ENCODE peak calls at places on chromosomes 1 and 21, in eight cellular contexts. W, M, I, P, J, Z, S and E are unnamed samples.

GRCh38 chr21:41598561-41599511 is 90.9 kb upstream of the TMPRSS2 start:
- DNase-seq in W (no peak), M (no peak), I (no peak), P (no peak), J (no peak), Z (no peak), S (no peak), E (peak)

GRCh38 chr1:159909381-159909780 is 9.4 kb upstream of the CFAP45 start:
- DNase-seq in W (no peak), M (no peak), I (no peak), P (no peak), J (no peak), Z (no peak), S (no peak), E (no peak)

GRCh38 chr1:5005171-5005570 is 350.8 kb downstream of the AJAP1 start:
- DNase-seq in W (no peak), M (no peak), I (no peak), P (no peak), J (no peak), Z (no peak), S (no peak), E (no peak)

GRCh38 chr1:64745181-64745985 is 508 bp downstream of the RAVER2 start:
- DNase-seq in W (peak), M (peak), I (peak), P (no peak), J (no peak), Z (peak), S (peak), E (peak)

GRCh38 chr1:109796484-109797305 is 33.0 kb upstream of the EPS8L3 start:
- DNase-seq in W (no peak), M (no peak), I (no peak), P (no peak), J (no peak), Z (no peak), S (no peak), E (no peak)

GRCh38 chr1:107480548-107480947 is 339.7 kb downstream of the NTNG1 start:
- DNase-seq in W (no peak), M (no peak), I (peak), P (no peak), J (no peak), Z (peak), S (no peak), E (peak)

GRCh38 chr1:211343607-211344334 is 17.1 kb downstream of the TRAF5 start:
- DNase-seq in W (no peak), M (no peak), I (no peak), P (no peak), J (no peak), Z (no peak), S (no peak), E (peak)

GRCh38 chr21:39730418-39731107 is 14.4 kb upstream of the IGSF5 start:
- DNase-seq in W (no peak), M (no peak), I (no peak), P (no peak), J (no peak), Z (no peak), S (no peak), E (no peak)

GRCh38 chr1:246921481-246921880 is 10.3 kb downstream of the AHCTF1 start:
- DNase-seq in W (no peak), M (no peak), I (no peak), P (no peak), J (peak), Z (no peak), S (no peak), E (no peak)

GRCh38 chr1:51736702-51737101 is 119.8 kb downstream of the OSBPL9 start:
- DNase-seq in W (no peak), M (no peak), I (peak), P (no peak), J (peak), Z (no peak), S (no peak), E (no peak)

GRCh38 chr1:109490029-109490933 is 3.6 kb upstream of the CYB561D1 start:
- DNase-seq in W (peak), M (no peak), I (no peak), P (no peak), J (peak), Z (peak), S (peak), E (peak)

GRCh38 chr1:208089971-208090755 is 154.0 kb downstream of the PLXNA2 start:
- DNase-seq in W (no peak), M (no peak), I (no peak), P (no peak), J (peak), Z (peak), S (no peak), E (no peak)

GRCh38 chr1:61079898-61080336 is 2.4 kb upstream of the NFIA start:
- DNase-seq in W (no peak), M (peak), I (no peak), P (peak), J (peak), Z (peak), S (peak), E (no peak)

GRCh38 chr1:85447000-85447943 is 17.7 kb downstream of the DDAH1 start:
- DNase-seq in W (no peak), M (no peak), I (no peak), P (no peak), J (no peak), Z (no peak), S (no peak), E (no peak)

GRCh38 chr1:16243936-16244649 is 7.1 kb upstream of the CPLANE2 start:
- DNase-seq in W (peak), M (peak), I (no peak), P (peak), J (peak), Z (peak), S (peak), E (peak)